ENCODE peak calls at places on chromosomes 16 and 17, in eight cellular contexts. One of them, this sample, is unnamed.

GRCh38 chr17:49748223-49748622 is 15.7 kb downstream of the FAM117A start:
- DNase-seq in posterior cingulate gyrus: no peak
- DNase-seq in T-helper 2 cell: no peak
- DNase-seq in stimulated activated naive CD4-positive, alpha-beta T cell treated with Interleukin-2 at 50 U/mL for 16 hours: no peak
- DNase-seq in stimulated activated CD8-positive, alpha-beta memory T cell treated with anti-CD3 and anti-CD28 coated beads, Interleukin-7, amount 100 ng/mL, for 1 hour: no peak
- DNase-seq in activated CD4-positive, alpha-beta T cell treated with anti-CD3 and anti-CD28 coated beads for 4 hours: no peak
- DNase-seq in T-helper 1 cell: peak; percentile 21
- DNase-seq in NCI-H2081 treated with DMSO at 0.1 percent for 48 hours: no peak
- DNase-seq in this sample: no peak

GRCh38 chr17:48549909-48550308 is 5.0 kb upstream of the HOXB2 start:
- DNase-seq in T-helper 1 cell: no peak
- DNase-seq in posterior cingulate gyrus: no peak
- DNase-seq in stimulated activated CD8-positive, alpha-beta memory T cell treated with anti-CD3 and anti-CD28 coated beads, Interleukin-7, amount 100 ng/mL, for 1 hour: no peak
- DNase-seq in T-helper 2 cell: no peak
- DNase-seq in activated CD4-positive, alpha-beta T cell treated with anti-CD3 and anti-CD28 coated beads for 4 hours: no peak
- DNase-seq in stimulated activated naive CD4-positive, alpha-beta T cell treated with Interleukin-2 at 50 U/mL for 16 hours: no peak
- DNase-seq in NCI-H2081 treated with DMSO at 0.1 percent for 48 hours: no peak
- DNase-seq in this sample: no peak

GRCh38 chr17:21275579-21276339 is 8.8 kb upstream of the MAP2K3 start:
- DNase-seq in stimulated activated CD8-positive, alpha-beta memory T cell treated with anti-CD3 and anti-CD28 coated beads, Interleukin-7, amount 100 ng/mL, for 1 hour: peak; percentile 95
- DNase-seq in NCI-H2081 treated with DMSO at 0.1 percent for 48 hours: no peak
- DNase-seq in activated CD4-positive, alpha-beta T cell treated with anti-CD3 and anti-CD28 coated beads for 4 hours: peak; percentile 94
- DNase-seq in T-helper 2 cell: peak; percentile 94
- DNase-seq in stimulated activated naive CD4-positive, alpha-beta T cell treated with Interleukin-2 at 50 U/mL for 16 hours: peak; percentile 95
- DNase-seq in posterior cingulate gyrus: peak; percentile 95
- DNase-seq in T-helper 1 cell: peak; percentile 89
- DNase-seq in this sample: peak; percentile 94

GRCh38 chr16:22754577-22754976 is 59.4 kb upstream of the HS3ST2 start:
- DNase-seq in T-helper 1 cell: no peak
- DNase-seq in stimulated activated CD8-positive, alpha-beta memory T cell treated with anti-CD3 and anti-CD28 coated beads, Interleukin-7, amount 100 ng/mL, for 1 hour: no peak
- DNase-seq in posterior cingulate gyrus: no peak
- DNase-seq in T-helper 2 cell: no peak
- DNase-seq in NCI-H2081 treated with DMSO at 0.1 percent for 48 hours: no peak
- DNase-seq in activated CD4-positive, alpha-beta T cell treated with anti-CD3 and anti-CD28 coated beads for 4 hours: no peak
- DNase-seq in stimulated activated naive CD4-positive, alpha-beta T cell treated with Interleukin-2 at 50 U/mL for 16 hours: no peak
- DNase-seq in this sample: no peak

GRCh38 chr17:27797390-27798091 is 2.8 kb downstream of the NOS2 start:
- DNase-seq in stimulated activated naive CD4-positive, alpha-beta T cell treated with Interleukin-2 at 50 U/mL for 16 hours: no peak
- DNase-seq in posterior cingulate gyrus: no peak
- DNase-seq in activated CD4-positive, alpha-beta T cell treated with anti-CD3 and anti-CD28 coated beads for 4 hours: no peak
- DNase-seq in NCI-H2081 treated with DMSO at 0.1 percent for 48 hours: no peak
- DNase-seq in T-helper 1 cell: no peak
- DNase-seq in stimulated activated CD8-positive, alpha-beta memory T cell treated with anti-CD3 and anti-CD28 coated beads, Interleukin-7, amount 100 ng/mL, for 1 hour: no peak
- DNase-seq in T-helper 2 cell: no peak
- DNase-seq in this sample: peak; percentile 80

GRCh38 chr16:68915561-68915960 is 72.2 kb downstream of the TANGO6 start:
- DNase-seq in stimulated activated naive CD4-positive, alpha-beta T cell treated with Interleukin-2 at 50 U/mL for 16 hours: no peak
- DNase-seq in T-helper 1 cell: no peak
- DNase-seq in stimulated activated CD8-positive, alpha-beta memory T cell treated with anti-CD3 and anti-CD28 coated beads, Interleukin-7, amount 100 ng/mL, for 1 hour: no peak
- DNase-seq in posterior cingulate gyrus: no peak
- DNase-seq in T-helper 2 cell: no peak
- DNase-seq in activated CD4-positive, alpha-beta T cell treated with anti-CD3 and anti-CD28 coated beads for 4 hours: no peak
- DNase-seq in NCI-H2081 treated with DMSO at 0.1 percent for 48 hours: no peak
- DNase-seq in this sample: no peak

GRCh38 chr17:78933959-78934568 is 8.9 kb upstream of the TIMP2 start:
- DNase-seq in NCI-H2081 treated with DMSO at 0.1 percent for 48 hours: peak; percentile 72
- DNase-seq in activated CD4-positive, alpha-beta T cell treated with anti-CD3 and anti-CD28 coated beads for 4 hours: no peak
- DNase-seq in T-helper 2 cell: no peak
- DNase-seq in T-helper 1 cell: no peak
- DNase-seq in stimulated activated CD8-positive, alpha-beta memory T cell treated with anti-CD3 and anti-CD28 coated beads, Interleukin-7, amount 100 ng/mL, for 1 hour: no peak
- DNase-seq in stimulated activated naive CD4-positive, alpha-beta T cell treated with Interleukin-2 at 50 U/mL for 16 hours: no peak
- DNase-seq in posterior cingulate gyrus: peak; percentile 73
- DNase-seq in this sample: peak; percentile 93

GRCh38 chr17:2203818-2204217 is 99.8 kb downstream of the SMG6 start:
- DNase-seq in stimulated activated naive CD4-positive, alpha-beta T cell treated with Interleukin-2 at 50 U/mL for 16 hours: no peak
- DNase-seq in posterior cingulate gyrus: no peak
- DNase-seq in NCI-H2081 treated with DMSO at 0.1 percent for 48 hours: no peak
- DNase-seq in T-helper 2 cell: no peak
- DNase-seq in T-helper 1 cell: no peak
- DNase-seq in activated CD4-positive, alpha-beta T cell treated with anti-CD3 and anti-CD28 coated beads for 4 hours: no peak
- DNase-seq in stimulated activated CD8-positive, alpha-beta memory T cell treated with anti-CD3 and anti-CD28 coated beads, Interleukin-7, amount 100 ng/mL, for 1 hour: no peak
- DNase-seq in this sample: no peak

GRCh38 chr17:35254107-35254802 is 11.4 kb downstream of the SLFN5 start:
- DNase-seq in activated CD4-positive, alpha-beta T cell treated with anti-CD3 and anti-CD28 coated beads for 4 hours: no peak
- DNase-seq in stimulated activated naive CD4-positive, alpha-beta T cell treated with Interleukin-2 at 50 U/mL for 16 hours: no peak
- DNase-seq in stimulated activated CD8-positive, alpha-beta memory T cell treated with anti-CD3 and anti-CD28 coated beads, Interleukin-7, amount 100 ng/mL, for 1 hour: no peak
- DNase-seq in NCI-H2081 treated with DMSO at 0.1 percent for 48 hours: no peak
- DNase-seq in posterior cingulate gyrus: no peak
- DNase-seq in T-helper 1 cell: no peak
- DNase-seq in T-helper 2 cell: no peak
- DNase-seq in this sample: peak; percentile 71

GRCh38 chr17:80104321-80104955 is 3.1 kb downstream of the GAA start:
- DNase-seq in T-helper 2 cell: no peak
- DNase-seq in activated CD4-positive, alpha-beta T cell treated with anti-CD3 and anti-CD28 coated beads for 4 hours: no peak
- DNase-seq in NCI-H2081 treated with DMSO at 0.1 percent for 48 hours: no peak
- DNase-seq in posterior cingulate gyrus: no peak
- DNase-seq in stimulated activated naive CD4-positive, alpha-beta T cell treated with Interleukin-2 at 50 U/mL for 16 hours: no peak
- DNase-seq in T-helper 1 cell: no peak
- DNase-seq in stimulated activated CD8-positive, alpha-beta memory T cell treated with anti-CD3 and anti-CD28 coated beads, Interleukin-7, amount 100 ng/mL, for 1 hour: no peak
- DNase-seq in this sample: no peak

GRCh38 chr16:66919569-66920472 is 1.1 kb upstream of the CDH16 start:
- DNase-seq in T-helper 2 cell: no peak
- DNase-seq in T-helper 1 cell: no peak
- DNase-seq in NCI-H2081 treated with DMSO at 0.1 percent for 48 hours: no peak
- DNase-seq in stimulated activated naive CD4-positive, alpha-beta T cell treated with Interleukin-2 at 50 U/mL for 16 hours: no peak
- DNase-seq in activated CD4-positive, alpha-beta T cell treated with anti-CD3 and anti-CD28 coated beads for 4 hours: no peak
- DNase-seq in stimulated activated CD8-positive, alpha-beta memory T cell treated with anti-CD3 and anti-CD28 coated beads, Interleukin-7, amount 100 ng/mL, for 1 hour: no peak
- DNase-seq in posterior cingulate gyrus: no peak
- DNase-seq in this sample: no peak

GRCh38 chr17:57723427-57724037 is 21.6 kb downstream of the CCDC182 start:
- DNase-seq in activated CD4-positive, alpha-beta T cell treated with anti-CD3 and anti-CD28 coated beads for 4 hours: no peak
- DNase-seq in T-helper 1 cell: no peak
- DNase-seq in T-helper 2 cell: no peak
- DNase-seq in NCI-H2081 treated with DMSO at 0.1 percent for 48 hours: no peak
- DNase-seq in stimulated activated naive CD4-positive, alpha-beta T cell treated with Interleukin-2 at 50 U/mL for 16 hours: no peak
- DNase-seq in posterior cingulate gyrus: no peak
- DNase-seq in stimulated activated CD8-positive, alpha-beta memory T cell treated with anti-CD3 and anti-CD28 coated beads, Interleukin-7, amount 100 ng/mL, for 1 hour: no peak
- DNase-seq in this sample: no peak

GRCh38 chr16:21179983-21180365 is 21.5 kb downstream of the LDAF1 start:
- DNase-seq in posterior cingulate gyrus: no peak
- DNase-seq in stimulated activated naive CD4-positive, alpha-beta T cell treated with Interleukin-2 at 50 U/mL for 16 hours: no peak
- DNase-seq in T-helper 2 cell: no peak
- DNase-seq in T-helper 1 cell: no peak
- DNase-seq in NCI-H2081 treated with DMSO at 0.1 percent for 48 hours: no peak
- DNase-seq in activated CD4-positive, alpha-beta T cell treated with anti-CD3 and anti-CD28 coated beads for 4 hours: no peak
- DNase-seq in stimulated activated CD8-positive, alpha-beta memory T cell treated with anti-CD3 and anti-CD28 coated beads, Interleukin-7, amount 100 ng/mL, for 1 hour: no peak
- DNase-seq in this sample: no peak

GRCh38 chr16:15493416-15494181 is 59.2 kb downstream of the BMERB1 start:
- DNase-seq in activated CD4-positive, alpha-beta T cell treated with anti-CD3 and anti-CD28 coated beads for 4 hours: no peak
- DNase-seq in stimulated activated CD8-positive, alpha-beta memory T cell treated with anti-CD3 and anti-CD28 coated beads, Interleukin-7, amount 100 ng/mL, for 1 hour: no peak
- DNase-seq in T-helper 2 cell: no peak
- DNase-seq in posterior cingulate gyrus: no peak
- DNase-seq in stimulated activated naive CD4-positive, alpha-beta T cell treated with Interleukin-2 at 50 U/mL for 16 hours: no peak
- DNase-seq in NCI-H2081 treated with DMSO at 0.1 percent for 48 hours: no peak
- DNase-seq in T-helper 1 cell: no peak
- DNase-seq in this sample: no peak

GRCh38 chr17:37813753-37814152 is 68.9 kb upstream of the HNF1B start:
- DNase-seq in posterior cingulate gyrus: no peak
- DNase-seq in stimulated activated naive CD4-positive, alpha-beta T cell treated with Interleukin-2 at 50 U/mL for 16 hours: no peak
- DNase-seq in activated CD4-positive, alpha-beta T cell treated with anti-CD3 and anti-CD28 coated beads for 4 hours: no peak
- DNase-seq in T-helper 1 cell: no peak
- DNase-seq in NCI-H2081 treated with DMSO at 0.1 percent for 48 hours: no peak
- DNase-seq in stimulated activated CD8-positive, alpha-beta memory T cell treated with anti-CD3 and anti-CD28 coated beads, Interleukin-7, amount 100 ng/mL, for 1 hour: no peak
- DNase-seq in T-helper 2 cell: no peak
- DNase-seq in this sample: no peak

GRCh38 chr17:71184716-71185115 is 936.1 kb upstream of the SOX9 start:
- DNase-seq in stimulated activated naive CD4-positive, alpha-beta T cell treated with Interleukin-2 at 50 U/mL for 16 hours: no peak
- DNase-seq in posterior cingulate gyrus: no peak
- DNase-seq in T-helper 1 cell: no peak
- DNase-seq in stimulated activated CD8-positive, alpha-beta memory T cell treated with anti-CD3 and anti-CD28 coated beads, Interleukin-7, amount 100 ng/mL, for 1 hour: no peak
- DNase-seq in NCI-H2081 treated with DMSO at 0.1 percent for 48 hours: no peak
- DNase-seq in activated CD4-positive, alpha-beta T cell treated with anti-CD3 and anti-CD28 coated beads for 4 hours: no peak
- DNase-seq in T-helper 2 cell: no peak
- DNase-seq in this sample: no peak

GRCh38 chr16:78504391-78504945 is 405.0 kb downstream of the WWOX start:
- DNase-seq in stimulated activated naive CD4-positive, alpha-beta T cell treated with Interleukin-2 at 50 U/mL for 16 hours: no peak
- DNase-seq in NCI-H2081 treated with DMSO at 0.1 percent for 48 hours: no peak
- DNase-seq in posterior cingulate gyrus: no peak
- DNase-seq in stimulated activated CD8-positive, alpha-beta memory T cell treated with anti-CD3 and anti-CD28 coated beads, Interleukin-7, amount 100 ng/mL, for 1 hour: no peak
- DNase-seq in activated CD4-positive, alpha-beta T cell treated with anti-CD3 and anti-CD28 coated beads for 4 hours: no peak
- DNase-seq in T-helper 2 cell: no peak
- DNase-seq in T-helper 1 cell: no peak
- DNase-seq in this sample: peak; percentile 12

GRCh38 chr16:30011505-30012480 is 966 bp upstream of the DOC2A start:
- DNase-seq in NCI-H2081 treated with DMSO at 0.1 percent for 48 hours: no peak
- DNase-seq in T-helper 2 cell: no peak
- DNase-seq in stimulated activated naive CD4-positive, alpha-beta T cell treated with Interleukin-2 at 50 U/mL for 16 hours: no peak
- DNase-seq in T-helper 1 cell: no peak
- DNase-seq in posterior cingulate gyrus: no peak
- DNase-seq in activated CD4-positive, alpha-beta T cell treated with anti-CD3 and anti-CD28 coated beads for 4 hours: no peak
- DNase-seq in stimulated activated CD8-positive, alpha-beta memory T cell treated with anti-CD3 and anti-CD28 coated beads, Interleukin-7, amount 100 ng/mL, for 1 hour: no peak
- DNase-seq in this sample: no peak

GRCh38 chr17:66076546-66077190 is 115.3 kb downstream of the CEP112 start:
- DNase-seq in activated CD4-positive, alpha-beta T cell treated with anti-CD3 and anti-CD28 coated beads for 4 hours: no peak
- DNase-seq in stimulated activated naive CD4-positive, alpha-beta T cell treated with Interleukin-2 at 50 U/mL for 16 hours: no peak
- DNase-seq in stimulated activated CD8-positive, alpha-beta memory T cell treated with anti-CD3 and anti-CD28 coated beads, Interleukin-7, amount 100 ng/mL, for 1 hour: no peak
- DNase-seq in NCI-H2081 treated with DMSO at 0.1 percent for 48 hours: no peak
- DNase-seq in T-helper 2 cell: no peak
- DNase-seq in posterior cingulate gyrus: no peak
- DNase-seq in T-helper 1 cell: no peak
- DNase-seq in this sample: no peak

GRCh38 chr16:47713225-47713595 is 252.1 kb downstream of the PHKB start:
- DNase-seq in stimulated activated naive CD4-positive, alpha-beta T cell treated with Interleukin-2 at 50 U/mL for 16 hours: no peak
- DNase-seq in T-helper 2 cell: no peak
- DNase-seq in activated CD4-positive, alpha-beta T cell treated with anti-CD3 and anti-CD28 coated beads for 4 hours: no peak
- DNase-seq in stimulated activated CD8-positive, alpha-beta memory T cell treated with anti-CD3 and anti-CD28 coated beads, Interleukin-7, amount 100 ng/mL, for 1 hour: no peak
- DNase-seq in posterior cingulate gyrus: no peak
- DNase-seq in T-helper 1 cell: no peak
- DNase-seq in NCI-H2081 treated with DMSO at 0.1 percent for 48 hours: no peak
- DNase-seq in this sample: no peak

GRCh38 chr17:39064374-39064773 is 87.1 kb downstream of the PLXDC1 start:
- DNase-seq in stimulated activated naive CD4-positive, alpha-beta T cell treated with Interleukin-2 at 50 U/mL for 16 hours: no peak
- DNase-seq in stimulated activated CD8-positive, alpha-beta memory T cell treated with anti-CD3 and anti-CD28 coated beads, Interleukin-7, amount 100 ng/mL, for 1 hour: no peak
- DNase-seq in T-helper 2 cell: no peak
- DNase-seq in T-helper 1 cell: no peak
- DNase-seq in activated CD4-positive, alpha-beta T cell treated with anti-CD3 and anti-CD28 coated beads for 4 hours: no peak
- DNase-seq in posterior cingulate gyrus: no peak
- DNase-seq in NCI-H2081 treated with DMSO at 0.1 percent for 48 hours: no peak
- DNase-seq in this sample: no peak

GRCh38 chr17:43027091-43028032 is 2.3 kb downstream of the RND2 start:
- DNase-seq in stimulated activated naive CD4-positive, alpha-beta T cell treated with Interleukin-2 at 50 U/mL for 16 hours: no peak
- DNase-seq in T-helper 1 cell: no peak
- DNase-seq in activated CD4-positive, alpha-beta T cell treated with anti-CD3 and anti-CD28 coated beads for 4 hours: no peak
- DNase-seq in NCI-H2081 treated with DMSO at 0.1 percent for 48 hours: no peak
- DNase-seq in stimulated activated CD8-positive, alpha-beta memory T cell treated with anti-CD3 and anti-CD28 coated beads, Interleukin-7, amount 100 ng/mL, for 1 hour: no peak
- DNase-seq in posterior cingulate gyrus: no peak
- DNase-seq in T-helper 2 cell: no peak
- DNase-seq in this sample: no peak

GRCh38 chr17:177155-177554 is 4.3 kb downstream of the DOC2B start:
- DNase-seq in stimulated activated CD8-positive, alpha-beta memory T cell treated with anti-CD3 and anti-CD28 coated beads, Interleukin-7, amount 100 ng/mL, for 1 hour: no peak
- DNase-seq in posterior cingulate gyrus: no peak
- DNase-seq in T-helper 2 cell: no peak
- DNase-seq in stimulated activated naive CD4-positive, alpha-beta T cell treated with Interleukin-2 at 50 U/mL for 16 hours: no peak
- DNase-seq in NCI-H2081 treated with DMSO at 0.1 percent for 48 hours: no peak
- DNase-seq in activated CD4-positive, alpha-beta T cell treated with anti-CD3 and anti-CD28 coated beads for 4 hours: no peak
- DNase-seq in T-helper 1 cell: no peak
- DNase-seq in this sample: no peak